ENCODE peak calls at places on chromosomes 6 and 20, in eight cellular contexts. F is activated T-cell treated with anti-CD3 and anti-CD28 coated beads for 1 hour; Z is mesenchymal stem cell; K is GM04504; A is CD4-positive, alpha-beta memory T cell; G is RWPE1; Q is COR-L47; C is ELF-1. U is an unnamed sample.

GRCh38 chr6:4319992-4320683 is 184.8 kb upstream of the ECI2 start:
- DNase-seq in Q (no peak), C (peak; percentile 37), K (peak; percentile 42), Z (peak; percentile 83), F (no peak), G (peak; percentile 70), A (no peak), U (no peak)

GRCh38 chr20:4666001-4666470 is 55.7 kb upstream of the PRND start:
- DNase-seq in A (peak; percentile 83), K (no peak), Z (peak; percentile 65), C (no peak), Q (no peak), F (peak; percentile 16), G (peak; percentile 42), U (no peak)

GRCh38 chr6:6942826-6943225 is 164.9 kb upstream of the RREB1 start:
- DNase-seq in G (no peak), F (no peak), C (no peak), A (no peak), Q (no peak), K (peak; percentile 23), Z (no peak), U (no peak)

GRCh38 chr6:106451419-106451818 is 90.9 kb downstream of the CRYBG1 start:
- DNase-seq in Q (no peak), Z (no peak), C (no peak), G (no peak), K (no peak), A (no peak), F (no peak), U (no peak)

GRCh38 chr6:24858154-24858801 is 59.6 kb upstream of the ARMH2 start:
- DNase-seq in Z (peak; percentile 8), F (no peak), K (peak; percentile 59), Q (no peak), G (peak; percentile 82), C (no peak), A (peak; percentile 72), U (no peak)

GRCh38 chr20:63580796-63581461 is 6.9 kb upstream of the HELZ2 start:
- DNase-seq in C (peak; percentile 79), K (no peak), G (peak; percentile 92), Q (peak; percentile 36), F (peak; percentile 69), Z (peak; percentile 27), A (peak; percentile 82), U (no peak)

GRCh38 chr20:10652185-10652584 is 21.6 kb downstream of the JAG1 start:
- DNase-seq in F (no peak), Z (no peak), Q (no peak), G (no peak), A (no peak), C (no peak), K (no peak), U (no peak)

GRCh38 chr6:96522469-96523009 is 933 bp downstream of the UFL1 start:
- DNase-seq in G (no peak), A (no peak), F (no peak), Z (peak; percentile 46), C (no peak), K (no peak), Q (no peak), U (no peak)

GRCh38 chr6:113695506-113695905 is 161.6 kb upstream of the MARCKS start:
- DNase-seq in F (no peak), K (peak; percentile 65), C (no peak), Z (peak; percentile 74), A (no peak), G (no peak), Q (no peak), U (no peak)

GRCh38 chr6:134984821-134985220 is 34.9 kb upstream of the ALDH8A1 start:
- DNase-seq in Q (no peak), A (no peak), F (no peak), G (no peak), K (no peak), C (no peak), Z (peak; percentile 54), U (no peak)

GRCh38 chr6:17470953-17471335 is 77.5 kb downstream of the CAP2 start:
- DNase-seq in Z (peak; percentile 74), Q (no peak), A (no peak), C (no peak), K (peak; percentile 78), F (no peak), G (no peak), U (no peak)

GRCh38 chr20:8464368-8464767 is 332.3 kb downstream of the PLCB1 start:
- DNase-seq in G (no peak), A (no peak), Z (no peak), C (no peak), Q (no peak), F (no peak), K (no peak), U (no peak)

U was measured in progenitor cell of endocrine pancreas.